ENCODE peak calls at places on chromosomes 3 and 15, in nine cellular contexts. One of them, this sample, is unnamed.

GRCh38 chr15:75900577-75900976 is 3.1 kb upstream of the FBXO22 start:
- DNase-seq in T-helper 9 cell: no peak
- DNase-seq in NCI-H1417: no peak
- DNase-seq in stimulated activated CD8-positive, alpha-beta memory T cell treated with anti-CD3 and anti-CD28 coated beads, Interleukin-7, amount 100 ng/mL, for 1 hour: no peak
- DNase-seq in pons: no peak
- DNase-seq in activated T-helper 1 cell treated with anti-CD3 and anti-CD28 coated beads, Interleukin-2, amount 50 U/mL, for 16 hours: no peak
- DNase-seq in NCI-H748 treated with DMSO at 0.1 percent for 48 hours: no peak
- DNase-seq in CD8-positive, alpha-beta memory T cell: no peak
- DNase-seq in HTR-8/SVneo: no peak
- DNase-seq in this sample: no peak

GRCh38 chr15:29566914-29567313 is 255.4 kb downstream of the TJP1 start:
- DNase-seq in NCI-H1417: peak; percentile 11
- DNase-seq in stimulated activated CD8-positive, alpha-beta memory T cell treated with anti-CD3 and anti-CD28 coated beads, Interleukin-7, amount 100 ng/mL, for 1 hour: no peak
- DNase-seq in pons: no peak
- DNase-seq in NCI-H748 treated with DMSO at 0.1 percent for 48 hours: no peak
- DNase-seq in activated T-helper 1 cell treated with anti-CD3 and anti-CD28 coated beads, Interleukin-2, amount 50 U/mL, for 16 hours: no peak
- DNase-seq in HTR-8/SVneo: no peak
- DNase-seq in CD8-positive, alpha-beta memory T cell: no peak
- DNase-seq in T-helper 9 cell: no peak
- DNase-seq in this sample: no peak

GRCh38 chr15:79157631-79158592 is 67.3 kb upstream of the RASGRF1 start:
- DNase-seq in activated T-helper 1 cell treated with anti-CD3 and anti-CD28 coated beads, Interleukin-2, amount 50 U/mL, for 16 hours: no peak
- DNase-seq in CD8-positive, alpha-beta memory T cell: no peak
- DNase-seq in NCI-H1417: no peak
- DNase-seq in stimulated activated CD8-positive, alpha-beta memory T cell treated with anti-CD3 and anti-CD28 coated beads, Interleukin-7, amount 100 ng/mL, for 1 hour: no peak
- DNase-seq in NCI-H748 treated with DMSO at 0.1 percent for 48 hours: no peak
- DNase-seq in HTR-8/SVneo: no peak
- DNase-seq in pons: no peak
- DNase-seq in T-helper 9 cell: no peak
- DNase-seq in this sample: no peak

GRCh38 chr3:15305366-15305844 is 27.0 kb downstream of the SH3BP5 start:
- DNase-seq in activated T-helper 1 cell treated with anti-CD3 and anti-CD28 coated beads, Interleukin-2, amount 50 U/mL, for 16 hours: no peak
- DNase-seq in NCI-H1417: no peak
- DNase-seq in HTR-8/SVneo: no peak
- DNase-seq in NCI-H748 treated with DMSO at 0.1 percent for 48 hours: no peak
- DNase-seq in stimulated activated CD8-positive, alpha-beta memory T cell treated with anti-CD3 and anti-CD28 coated beads, Interleukin-7, amount 100 ng/mL, for 1 hour: no peak
- DNase-seq in T-helper 9 cell: no peak
- DNase-seq in pons: no peak
- DNase-seq in CD8-positive, alpha-beta memory T cell: no peak
- DNase-seq in this sample: no peak

GRCh38 chr3:55402886-55403605 is 84.1 kb downstream of the WNT5A start:
- DNase-seq in pons: no peak
- DNase-seq in activated T-helper 1 cell treated with anti-CD3 and anti-CD28 coated beads, Interleukin-2, amount 50 U/mL, for 16 hours: no peak
- DNase-seq in NCI-H748 treated with DMSO at 0.1 percent for 48 hours: peak; percentile 75
- DNase-seq in CD8-positive, alpha-beta memory T cell: no peak
- DNase-seq in stimulated activated CD8-positive, alpha-beta memory T cell treated with anti-CD3 and anti-CD28 coated beads, Interleukin-7, amount 100 ng/mL, for 1 hour: no peak
- DNase-seq in HTR-8/SVneo: no peak
- DNase-seq in T-helper 9 cell: no peak
- DNase-seq in NCI-H1417: peak; percentile 4
- DNase-seq in this sample: no peak

GRCh38 chr15:90211440-90212168 is 10.5 kb downstream of the SEMA4B start:
- DNase-seq in NCI-H748 treated with DMSO at 0.1 percent for 48 hours: no peak
- DNase-seq in NCI-H1417: no peak
- DNase-seq in CD8-positive, alpha-beta memory T cell: no peak
- DNase-seq in T-helper 9 cell: no peak
- DNase-seq in HTR-8/SVneo: peak; percentile 66
- DNase-seq in activated T-helper 1 cell treated with anti-CD3 and anti-CD28 coated beads, Interleukin-2, amount 50 U/mL, for 16 hours: no peak
- DNase-seq in pons: no peak
- DNase-seq in stimulated activated CD8-positive, alpha-beta memory T cell treated with anti-CD3 and anti-CD28 coated beads, Interleukin-7, amount 100 ng/mL, for 1 hour: no peak
- DNase-seq in this sample: no peak

GRCh38 chr3:179719048-179719734 is 66.4 kb downstream of the USP13 start:
- DNase-seq in stimulated activated CD8-positive, alpha-beta memory T cell treated with anti-CD3 and anti-CD28 coated beads, Interleukin-7, amount 100 ng/mL, for 1 hour: no peak
- DNase-seq in NCI-H1417: no peak
- DNase-seq in HTR-8/SVneo: no peak
- DNase-seq in T-helper 9 cell: no peak
- DNase-seq in CD8-positive, alpha-beta memory T cell: no peak
- DNase-seq in pons: no peak
- DNase-seq in NCI-H748 treated with DMSO at 0.1 percent for 48 hours: peak; percentile 1
- DNase-seq in activated T-helper 1 cell treated with anti-CD3 and anti-CD28 coated beads, Interleukin-2, amount 50 U/mL, for 16 hours: no peak
- DNase-seq in this sample: no peak

GRCh38 chr15:58228708-58229107 is 90.5 kb downstream of the AQP9 start:
- DNase-seq in activated T-helper 1 cell treated with anti-CD3 and anti-CD28 coated beads, Interleukin-2, amount 50 U/mL, for 16 hours: no peak
- DNase-seq in NCI-H748 treated with DMSO at 0.1 percent for 48 hours: no peak
- DNase-seq in stimulated activated CD8-positive, alpha-beta memory T cell treated with anti-CD3 and anti-CD28 coated beads, Interleukin-7, amount 100 ng/mL, for 1 hour: no peak
- DNase-seq in NCI-H1417: peak; percentile 24
- DNase-seq in CD8-positive, alpha-beta memory T cell: no peak
- DNase-seq in T-helper 9 cell: no peak
- DNase-seq in pons: no peak
- DNase-seq in HTR-8/SVneo: no peak
- DNase-seq in this sample: no peak

GRCh38 chr3:69930564-69930963 is 69.0 kb upstream of the SAMMSON start:
- DNase-seq in pons: peak; percentile 91
- DNase-seq in T-helper 9 cell: no peak
- DNase-seq in HTR-8/SVneo: no peak
- DNase-seq in NCI-H748 treated with DMSO at 0.1 percent for 48 hours: no peak
- DNase-seq in stimulated activated CD8-positive, alpha-beta memory T cell treated with anti-CD3 and anti-CD28 coated beads, Interleukin-7, amount 100 ng/mL, for 1 hour: no peak
- DNase-seq in CD8-positive, alpha-beta memory T cell: no peak
- DNase-seq in activated T-helper 1 cell treated with anti-CD3 and anti-CD28 coated beads, Interleukin-2, amount 50 U/mL, for 16 hours: no peak
- DNase-seq in NCI-H1417: no peak
- DNase-seq in this sample: no peak

GRCh38 chr15:43317566-43318184 is 12.7 kb downstream of the LCMT2 start:
- DNase-seq in T-helper 9 cell: no peak
- DNase-seq in activated T-helper 1 cell treated with anti-CD3 and anti-CD28 coated beads, Interleukin-2, amount 50 U/mL, for 16 hours: no peak
- DNase-seq in NCI-H748 treated with DMSO at 0.1 percent for 48 hours: no peak
- DNase-seq in pons: no peak
- DNase-seq in stimulated activated CD8-positive, alpha-beta memory T cell treated with anti-CD3 and anti-CD28 coated beads, Interleukin-7, amount 100 ng/mL, for 1 hour: no peak
- DNase-seq in NCI-H1417: no peak
- DNase-seq in CD8-positive, alpha-beta memory T cell: no peak
- DNase-seq in HTR-8/SVneo: no peak
- DNase-seq in this sample: no peak

GRCh38 chr3:65343031-65343430 is 655.2 kb upstream of the ADAMTS9 start:
- DNase-seq in NCI-H748 treated with DMSO at 0.1 percent for 48 hours: no peak
- DNase-seq in activated T-helper 1 cell treated with anti-CD3 and anti-CD28 coated beads, Interleukin-2, amount 50 U/mL, for 16 hours: no peak
- DNase-seq in HTR-8/SVneo: no peak
- DNase-seq in stimulated activated CD8-positive, alpha-beta memory T cell treated with anti-CD3 and anti-CD28 coated beads, Interleukin-7, amount 100 ng/mL, for 1 hour: no peak
- DNase-seq in NCI-H1417: no peak
- DNase-seq in T-helper 9 cell: no peak
- DNase-seq in pons: no peak
- DNase-seq in CD8-positive, alpha-beta memory T cell: no peak
- DNase-seq in this sample: no peak

GRCh38 chr15:34682673-34683072 is 72.1 kb downstream of the GJD2 start:
- DNase-seq in T-helper 9 cell: no peak
- DNase-seq in NCI-H1417: no peak
- DNase-seq in CD8-positive, alpha-beta memory T cell: no peak
- DNase-seq in pons: no peak
- DNase-seq in NCI-H748 treated with DMSO at 0.1 percent for 48 hours: no peak
- DNase-seq in stimulated activated CD8-positive, alpha-beta memory T cell treated with anti-CD3 and anti-CD28 coated beads, Interleukin-7, amount 100 ng/mL, for 1 hour: no peak
- DNase-seq in HTR-8/SVneo: peak; percentile 12
- DNase-seq in activated T-helper 1 cell treated with anti-CD3 and anti-CD28 coated beads, Interleukin-2, amount 50 U/mL, for 16 hours: no peak
- DNase-seq in this sample: no peak

GRCh38 chr15:100810229-100810628 is 69.4 kb upstream of the ALDH1A3 start:
- DNase-seq in stimulated activated CD8-positive, alpha-beta memory T cell treated with anti-CD3 and anti-CD28 coated beads, Interleukin-7, amount 100 ng/mL, for 1 hour: no peak
- DNase-seq in activated T-helper 1 cell treated with anti-CD3 and anti-CD28 coated beads, Interleukin-2, amount 50 U/mL, for 16 hours: no peak
- DNase-seq in CD8-positive, alpha-beta memory T cell: no peak
- DNase-seq in NCI-H748 treated with DMSO at 0.1 percent for 48 hours: no peak
- DNase-seq in HTR-8/SVneo: no peak
- DNase-seq in T-helper 9 cell: no peak
- DNase-seq in pons: no peak
- DNase-seq in NCI-H1417: no peak
- DNase-seq in this sample: no peak

GRCh38 chr3:66076861-66077495 is 38.3 kb upstream of the MAGI1 start:
- DNase-seq in CD8-positive, alpha-beta memory T cell: no peak
- DNase-seq in activated T-helper 1 cell treated with anti-CD3 and anti-CD28 coated beads, Interleukin-2, amount 50 U/mL, for 16 hours: no peak
- DNase-seq in HTR-8/SVneo: no peak
- DNase-seq in T-helper 9 cell: no peak
- DNase-seq in NCI-H748 treated with DMSO at 0.1 percent for 48 hours: no peak
- DNase-seq in stimulated activated CD8-positive, alpha-beta memory T cell treated with anti-CD3 and anti-CD28 coated beads, Interleukin-7, amount 100 ng/mL, for 1 hour: no peak
- DNase-seq in pons: no peak
- DNase-seq in NCI-H1417: no peak
- DNase-seq in this sample: no peak

GRCh38 chr15:77038312-77039216 is 32.3 kb downstream of the TSPAN3 start:
- DNase-seq in HTR-8/SVneo: no peak
- DNase-seq in CD8-positive, alpha-beta memory T cell: no peak
- DNase-seq in T-helper 9 cell: no peak
- DNase-seq in activated T-helper 1 cell treated with anti-CD3 and anti-CD28 coated beads, Interleukin-2, amount 50 U/mL, for 16 hours: no peak
- DNase-seq in stimulated activated CD8-positive, alpha-beta memory T cell treated with anti-CD3 and anti-CD28 coated beads, Interleukin-7, amount 100 ng/mL, for 1 hour: no peak
- DNase-seq in NCI-H1417: no peak
- DNase-seq in NCI-H748 treated with DMSO at 0.1 percent for 48 hours: no peak
- DNase-seq in pons: no peak
- DNase-seq in this sample: peak; percentile 23

GRCh38 chr3:30285188-30286006 is 321.0 kb upstream of the TGFBR2 start:
- DNase-seq in activated T-helper 1 cell treated with anti-CD3 and anti-CD28 coated beads, Interleukin-2, amount 50 U/mL, for 16 hours: no peak
- DNase-seq in HTR-8/SVneo: no peak
- DNase-seq in pons: no peak
- DNase-seq in CD8-positive, alpha-beta memory T cell: no peak
- DNase-seq in NCI-H748 treated with DMSO at 0.1 percent for 48 hours: no peak
- DNase-seq in stimulated activated CD8-positive, alpha-beta memory T cell treated with anti-CD3 and anti-CD28 coated beads, Interleukin-7, amount 100 ng/mL, for 1 hour: no peak
- DNase-seq in T-helper 9 cell: no peak
- DNase-seq in NCI-H1417: no peak
- DNase-seq in this sample: no peak

GRCh38 chr15:92902723-92903587 is 2.8 kb downstream of the CHD2 start:
- DNase-seq in CD8-positive, alpha-beta memory T cell: no peak
- DNase-seq in stimulated activated CD8-positive, alpha-beta memory T cell treated with anti-CD3 and anti-CD28 coated beads, Interleukin-7, amount 100 ng/mL, for 1 hour: no peak
- DNase-seq in T-helper 9 cell: no peak
- DNase-seq in activated T-helper 1 cell treated with anti-CD3 and anti-CD28 coated beads, Interleukin-2, amount 50 U/mL, for 16 hours: no peak
- DNase-seq in NCI-H748 treated with DMSO at 0.1 percent for 48 hours: no peak
- DNase-seq in HTR-8/SVneo: no peak
- DNase-seq in NCI-H1417: no peak
- DNase-seq in pons: no peak
- DNase-seq in this sample: no peak

GRCh38 chr3:50405249-50405648 is 45.9 kb upstream of the TMEM115 start:
- DNase-seq in stimulated activated CD8-positive, alpha-beta memory T cell treated with anti-CD3 and anti-CD28 coated beads, Interleukin-7, amount 100 ng/mL, for 1 hour: no peak
- DNase-seq in pons: no peak
- DNase-seq in NCI-H1417: no peak
- DNase-seq in CD8-positive, alpha-beta memory T cell: peak; percentile 6
- DNase-seq in HTR-8/SVneo: no peak
- DNase-seq in T-helper 9 cell: no peak
- DNase-seq in NCI-H748 treated with DMSO at 0.1 percent for 48 hours: no peak
- DNase-seq in activated T-helper 1 cell treated with anti-CD3 and anti-CD28 coated beads, Interleukin-2, amount 50 U/mL, for 16 hours: no peak
- DNase-seq in this sample: no peak

GRCh38 chr15:47431501-47431900 is 285.8 kb upstream of the SEMA6D start:
- DNase-seq in NCI-H1417: no peak
- DNase-seq in HTR-8/SVneo: no peak
- DNase-seq in stimulated activated CD8-positive, alpha-beta memory T cell treated with anti-CD3 and anti-CD28 coated beads, Interleukin-7, amount 100 ng/mL, for 1 hour: no peak
- DNase-seq in T-helper 9 cell: no peak
- DNase-seq in CD8-positive, alpha-beta memory T cell: no peak
- DNase-seq in NCI-H748 treated with DMSO at 0.1 percent for 48 hours: no peak
- DNase-seq in activated T-helper 1 cell treated with anti-CD3 and anti-CD28 coated beads, Interleukin-2, amount 50 U/mL, for 16 hours: no peak
- DNase-seq in pons: no peak
- DNase-seq in this sample: no peak

GRCh38 chr15:90257776-90258175 is 7.7 kb upstream of the NGRN start:
- DNase-seq in activated T-helper 1 cell treated with anti-CD3 and anti-CD28 coated beads, Interleukin-2, amount 50 U/mL, for 16 hours: no peak
- DNase-seq in stimulated activated CD8-positive, alpha-beta memory T cell treated with anti-CD3 and anti-CD28 coated beads, Interleukin-7, amount 100 ng/mL, for 1 hour: no peak
- DNase-seq in pons: no peak
- DNase-seq in HTR-8/SVneo: no peak
- DNase-seq in T-helper 9 cell: no peak
- DNase-seq in NCI-H1417: no peak
- DNase-seq in NCI-H748 treated with DMSO at 0.1 percent for 48 hours: no peak
- DNase-seq in CD8-positive, alpha-beta memory T cell: no peak
- DNase-seq in this sample: no peak

GRCh38 chr3:71786551-71786950 is 1.6 kb upstream of the PROK2 start:
- DNase-seq in activated T-helper 1 cell treated with anti-CD3 and anti-CD28 coated beads, Interleukin-2, amount 50 U/mL, for 16 hours: no peak
- DNase-seq in HTR-8/SVneo: no peak
- DNase-seq in CD8-positive, alpha-beta memory T cell: no peak
- DNase-seq in NCI-H748 treated with DMSO at 0.1 percent for 48 hours: no peak
- DNase-seq in T-helper 9 cell: no peak
- DNase-seq in stimulated activated CD8-positive, alpha-beta memory T cell treated with anti-CD3 and anti-CD28 coated beads, Interleukin-7, amount 100 ng/mL, for 1 hour: no peak
- DNase-seq in pons: no peak
- DNase-seq in NCI-H1417: no peak
- DNase-seq in this sample: no peak

GRCh38 chr3:47082519-47082918 is 81.4 kb downstream of the SETD2 start:
- DNase-seq in NCI-H1417: no peak
- DNase-seq in activated T-helper 1 cell treated with anti-CD3 and anti-CD28 coated beads, Interleukin-2, amount 50 U/mL, for 16 hours: no peak
- DNase-seq in pons: no peak
- DNase-seq in NCI-H748 treated with DMSO at 0.1 percent for 48 hours: no peak
- DNase-seq in CD8-positive, alpha-beta memory T cell: no peak
- DNase-seq in T-helper 9 cell: no peak
- DNase-seq in HTR-8/SVneo: no peak
- DNase-seq in stimulated activated CD8-positive, alpha-beta memory T cell treated with anti-CD3 and anti-CD28 coated beads, Interleukin-7, amount 100 ng/mL, for 1 hour: no peak
- DNase-seq in this sample: no peak

GRCh38 chr3:153614131-153614530 is 452.1 kb downstream of the RAP2B start:
- DNase-seq in stimulated activated CD8-positive, alpha-beta memory T cell treated with anti-CD3 and anti-CD28 coated beads, Interleukin-7, amount 100 ng/mL, for 1 hour: no peak
- DNase-seq in CD8-positive, alpha-beta memory T cell: no peak
- DNase-seq in NCI-H748 treated with DMSO at 0.1 percent for 48 hours: no peak
- DNase-seq in HTR-8/SVneo: no peak
- DNase-seq in NCI-H1417: no peak
- DNase-seq in activated T-helper 1 cell treated with anti-CD3 and anti-CD28 coated beads, Interleukin-2, amount 50 U/mL, for 16 hours: no peak
- DNase-seq in T-helper 9 cell: no peak
- DNase-seq in pons: no peak
- DNase-seq in this sample: no peak

GRCh38 chr3:129485681-129486056 is 42.8 kb upstream of the RHO start:
- DNase-seq in activated T-helper 1 cell treated with anti-CD3 and anti-CD28 coated beads, Interleukin-2, amount 50 U/mL, for 16 hours: no peak
- DNase-seq in NCI-H748 treated with DMSO at 0.1 percent for 48 hours: no peak
- DNase-seq in NCI-H1417: no peak
- DNase-seq in stimulated activated CD8-positive, alpha-beta memory T cell treated with anti-CD3 and anti-CD28 coated beads, Interleukin-7, amount 100 ng/mL, for 1 hour: no peak
- DNase-seq in pons: peak; percentile 83
- DNase-seq in T-helper 9 cell: no peak
- DNase-seq in HTR-8/SVneo: no peak
- DNase-seq in CD8-positive, alpha-beta memory T cell: no peak
- DNase-seq in this sample: peak; percentile 52

GRCh38 chr3:123229145-123229544 is 27.4 kb downstream of the SEC22A start:
- DNase-seq in CD8-positive, alpha-beta memory T cell: no peak
- DNase-seq in stimulated activated CD8-positive, alpha-beta memory T cell treated with anti-CD3 and anti-CD28 coated beads, Interleukin-7, amount 100 ng/mL, for 1 hour: no peak
- DNase-seq in pons: no peak
- DNase-seq in NCI-H1417: no peak
- DNase-seq in NCI-H748 treated with DMSO at 0.1 percent for 48 hours: no peak
- DNase-seq in HTR-8/SVneo: no peak
- DNase-seq in T-helper 9 cell: no peak
- DNase-seq in activated T-helper 1 cell treated with anti-CD3 and anti-CD28 coated beads, Interleukin-2, amount 50 U/mL, for 16 hours: no peak
- DNase-seq in this sample: no peak

GRCh38 chr15:98823012-98823458 is 174.7 kb downstream of the IGF1R start:
- DNase-seq in T-helper 9 cell: no peak
- DNase-seq in HTR-8/SVneo: peak; percentile 45
- DNase-seq in NCI-H748 treated with DMSO at 0.1 percent for 48 hours: no peak
- DNase-seq in activated T-helper 1 cell treated with anti-CD3 and anti-CD28 coated beads, Interleukin-2, amount 50 U/mL, for 16 hours: no peak
- DNase-seq in stimulated activated CD8-positive, alpha-beta memory T cell treated with anti-CD3 and anti-CD28 coated beads, Interleukin-7, amount 100 ng/mL, for 1 hour: no peak
- DNase-seq in pons: no peak
- DNase-seq in CD8-positive, alpha-beta memory T cell: no peak
- DNase-seq in NCI-H1417: no peak
- DNase-seq in this sample: no peak

GRCh38 chr3:172530566-172530965 is 7.3 kb upstream of the TNFSF10 start:
- DNase-seq in pons: no peak
- DNase-seq in activated T-helper 1 cell treated with anti-CD3 and anti-CD28 coated beads, Interleukin-2, amount 50 U/mL, for 16 hours: no peak
- DNase-seq in CD8-positive, alpha-beta memory T cell: no peak
- DNase-seq in NCI-H748 treated with DMSO at 0.1 percent for 48 hours: no peak
- DNase-seq in NCI-H1417: no peak
- DNase-seq in T-helper 9 cell: no peak
- DNase-seq in stimulated activated CD8-positive, alpha-beta memory T cell treated with anti-CD3 and anti-CD28 coated beads, Interleukin-7, amount 100 ng/mL, for 1 hour: no peak
- DNase-seq in HTR-8/SVneo: no peak
- DNase-seq in this sample: no peak

GRCh38 chr3:11954312-11954934 is 49.8 kb upstream of the SYN2 start:
- DNase-seq in pons: no peak
- DNase-seq in activated T-helper 1 cell treated with anti-CD3 and anti-CD28 coated beads, Interleukin-2, amount 50 U/mL, for 16 hours: no peak
- DNase-seq in HTR-8/SVneo: no peak
- DNase-seq in NCI-H748 treated with DMSO at 0.1 percent for 48 hours: peak; percentile 23
- DNase-seq in NCI-H1417: no peak
- DNase-seq in stimulated activated CD8-positive, alpha-beta memory T cell treated with anti-CD3 and anti-CD28 coated beads, Interleukin-7, amount 100 ng/mL, for 1 hour: no peak
- DNase-seq in T-helper 9 cell: no peak
- DNase-seq in CD8-positive, alpha-beta memory T cell: no peak
- DNase-seq in this sample: no peak

GRCh38 chr3:27880969-27881892 is 159.1 kb upstream of the EOMES start:
- DNase-seq in pons: no peak
- DNase-seq in CD8-positive, alpha-beta memory T cell: peak; percentile 45
- DNase-seq in activated T-helper 1 cell treated with anti-CD3 and anti-CD28 coated beads, Interleukin-2, amount 50 U/mL, for 16 hours: no peak
- DNase-seq in stimulated activated CD8-positive, alpha-beta memory T cell treated with anti-CD3 and anti-CD28 coated beads, Interleukin-7, amount 100 ng/mL, for 1 hour: peak; percentile 28
- DNase-seq in NCI-H1417: no peak
- DNase-seq in T-helper 9 cell: no peak
- DNase-seq in NCI-H748 treated with DMSO at 0.1 percent for 48 hours: no peak
- DNase-seq in HTR-8/SVneo: no peak
- DNase-seq in this sample: no peak

GRCh38 chr15:80489030-80489594 is 84.9 kb downstream of the ARNT2 start:
- DNase-seq in stimulated activated CD8-positive, alpha-beta memory T cell treated with anti-CD3 and anti-CD28 coated beads, Interleukin-7, amount 100 ng/mL, for 1 hour: no peak
- DNase-seq in pons: no peak
- DNase-seq in NCI-H1417: no peak
- DNase-seq in T-helper 9 cell: no peak
- DNase-seq in activated T-helper 1 cell treated with anti-CD3 and anti-CD28 coated beads, Interleukin-2, amount 50 U/mL, for 16 hours: no peak
- DNase-seq in HTR-8/SVneo: peak; percentile 39
- DNase-seq in CD8-positive, alpha-beta memory T cell: no peak
- DNase-seq in NCI-H748 treated with DMSO at 0.1 percent for 48 hours: no peak
- DNase-seq in this sample: no peak

GRCh38 chr3:141368062-141368924 is at the start of gene ZBTB38:
- DNase-seq in pons: peak; percentile 95
- DNase-seq in stimulated activated CD8-positive, alpha-beta memory T cell treated with anti-CD3 and anti-CD28 coated beads, Interleukin-7, amount 100 ng/mL, for 1 hour: no peak
- DNase-seq in NCI-H748 treated with DMSO at 0.1 percent for 48 hours: no peak
- DNase-seq in HTR-8/SVneo: peak; percentile 85
- DNase-seq in T-helper 9 cell: no peak
- DNase-seq in NCI-H1417: no peak
- DNase-seq in CD8-positive, alpha-beta memory T cell: no peak
- DNase-seq in activated T-helper 1 cell treated with anti-CD3 and anti-CD28 coated beads, Interleukin-2, amount 50 U/mL, for 16 hours: no peak
- DNase-seq in this sample: peak; percentile 91